ENCODE peak calls at places on chromosomes 13 and 19, in eight cellular contexts. K is T-helper 2 cell; Z is colonic mucosa; H is HCEC 1CT; N is SW 1271; S is GM10248; B is SK-N-MC; R is stimulated activated CD4-positive, alpha-beta T cell treated with anti-CD3 and anti-CD28 coated beads, Interleukin-4, amount 100 ng/mL, for 24 hours. I is an unnamed sample.
A peak's percentile ranks its signal among the peaks of the same experiment; 100 is the strongest.

GRCh38 chr13:95479706-95480105 is 72.8 kb upstream of the CLDN10 start:
- DNase-seq in K (no peak), Z (no peak), H (no peak), N (no peak), S (no peak), B (no peak), R (no peak), I (no peak)

GRCh38 chr19:16886305-16886880 is 2.4 kb upstream of the F2RL3 start:
- DNase-seq in K (no peak), Z (no peak), H (no peak), N (no peak), S (no peak), B (no peak), R (no peak), I (no peak)

GRCh38 chr13:33132644-33133440 is 116.6 kb downstream of the KL start:
- DNase-seq in K (no peak), Z (no peak), H (peak; percentile 45), N (no peak), S (no peak), B (no peak), R (no peak), I (no peak)

GRCh38 chr19:34017024-34017423 is 155.3 kb upstream of the LSM14A start:
- DNase-seq in K (no peak), Z (no peak), H (no peak), N (no peak), S (no peak), B (no peak), R (no peak), I (no peak)

GRCh38 chr13:23753523-23753922 is 135.7 kb downstream of the MIPEP start:
- DNase-seq in K (no peak), Z (no peak), H (peak; percentile 43), N (no peak), S (no peak), B (no peak), R (no peak), I (no peak)

GRCh38 chr13:89380101-89380500 is 1708.9 kb downstream of the SLITRK5 start:
- DNase-seq in K (no peak), Z (peak; percentile 36), H (no peak), N (no peak), S (no peak), B (peak; percentile 66), R (no peak), I (no peak)

GRCh38 chr19:17777840-17778620 is 16.9 kb upstream of the B3GNT3 start:
- DNase-seq in K (no peak), Z (peak; percentile 96), H (peak; percentile 62), N (no peak), S (peak; percentile 69), B (no peak), R (peak; percentile 33), I (peak; percentile 56)

GRCh38 chr13:34931572-34931971 is 10.5 kb upstream of the NBEA start:
- DNase-seq in K (no peak), Z (no peak), H (no peak), N (no peak), S (no peak), B (no peak), R (no peak), I (no peak)

GRCh38 chr19:51462681-51463080 is 4.4 kb upstream of the SIGLEC8 start:
- DNase-seq in K (no peak), Z (no peak), H (no peak), N (no peak), S (no peak), B (no peak), R (no peak), I (no peak)

GRCh38 chr13:95650691-95651090 is 6.2 kb upstream of the DZIP1 start:
- DNase-seq in K (no peak), Z (no peak), H (no peak), N (no peak), S (no peak), B (no peak), R (no peak), I (no peak)

GRCh38 chr19:56111601-56112312 is 9.3 kb downstream of the ZNF787 start:
- DNase-seq in K (no peak), Z (peak; percentile 81), H (no peak), N (no peak), S (peak; percentile 60), B (no peak), R (peak; percentile 34), I (peak; percentile 65)

GRCh38 chr19:4068058-4068966 is 1.6 kb upstream of the ZBTB7A start:
- DNase-seq in K (no peak), Z (peak; percentile 81), H (no peak), N (no peak), S (no peak), B (no peak), R (no peak), I (peak; percentile 49)

GRCh38 chr19:23440207-23440606 is 44.9 kb upstream of the ZNF91 start:
- DNase-seq in K (no peak), Z (no peak), H (no peak), N (no peak), S (no peak), B (no peak), R (no peak), I (no peak)

GRCh38 chr13:21234537-21234936 is 58.1 kb downstream of the MRPL57 start:
- DNase-seq in K (no peak), Z (no peak), H (no peak), N (no peak), S (no peak), B (no peak), R (no peak), I (no peak)

GRCh38 chr19:4516939-4517300 is 1.4 kb downstream of the PLIN4 start:
- DNase-seq in K (no peak), Z (no peak), H (no peak), N (no peak), S (no peak), B (no peak), R (no peak), I (no peak)

GRCh38 chr19:40604647-40605200 is 3.6 kb downstream of the LTBP4 start:
- DNase-seq in K (no peak), Z (peak; percentile 75), H (no peak), N (no peak), S (no peak), B (no peak), R (no peak), I (peak; percentile 44)

GRCh38 chr19:13463296-13463695 is 43.0 kb downstream of the CACNA1A start:
- DNase-seq in K (no peak), Z (no peak), H (no peak), N (no peak), S (no peak), B (no peak), R (no peak), I (peak; percentile 39)

GRCh38 chr19:30109565-30109964 is 167.5 kb downstream of the URI1 start:
- DNase-seq in K (no peak), Z (no peak), H (no peak), N (no peak), S (no peak), B (no peak), R (no peak), I (no peak)

GRCh38 chr13:95704510-95704909 is 27.6 kb downstream of the DNAJC3 start:
- DNase-seq in K (no peak), Z (no peak), H (peak; percentile 17), N (no peak), S (no peak), B (no peak), R (no peak), I (no peak)

GRCh38 chr13:24161010-24161775 is 673 bp downstream of the SPATA13 start:
- DNase-seq in K (peak; percentile 7), Z (peak; percentile 72), H (no peak), N (no peak), S (peak; percentile 49), B (no peak), R (peak; percentile 28), I (peak; percentile 61)

GRCh38 chr19:57599761-57600383 is at the start of gene ZNF530:
- DNase-seq in K (peak; percentile 81), Z (peak; percentile 95), H (peak; percentile 82), N (peak; percentile 71), S (peak; percentile 92), B (no peak), R (peak; percentile 91), I (peak; percentile 92)

GRCh38 chr19:33301900-33302174 is 497 bp downstream of the CEBPA start:
- DNase-seq in K (no peak), Z (no peak), H (no peak), N (no peak), S (no peak), B (no peak), R (no peak), I (no peak)

I was measured in activated CD8-positive, alpha-beta T cell treated with anti-CD3 and anti-CD28 coated beads, Interleukin-2, amount 10 ng/mL, durations not matched to agents 7 days and 5 days.